ENCODE peak calls at places on chromosomes 7 and 10, in seven cellular contexts. X is T-helper 17 cell; Q is sciatic nerve; Y is HepG2; U is natural killer cell; E is stimulated activated effector memory CD8-positive, alpha-beta T cell treated with anti-CD3 and anti-CD28 coated beads, Interleukin-12 subunit alpha, Interleukin-12 subunit beta, amount 100 ng/mL, for 72 hours; B is naive thymus-derived CD8-positive, alpha-beta T cell. H is an unnamed sample.

GRCh38 chr7:155759740-155760430 is 52.4 kb downstream of the SHH start:
- ATAC-seq in X (no peak), Q (no peak), B (no peak), U (no peak), E (no peak), Y (no peak), H (no peak)

GRCh38 chr7:134081695-134082094 is 45.4 kb upstream of the LRGUK start:
- ATAC-seq in E (no peak), U (no peak), B (no peak), Y (no peak), Q (no peak), X (no peak), H (no peak)

GRCh38 chr7:17402628-17403278 is 104.3 kb downstream of the AHR start:
- ATAC-seq in B (no peak), Q (no peak), U (no peak), X (peak; percentile 54), E (peak; percentile 82), Y (no peak), H (no peak)

GRCh38 chr10:49679480-49679893 is at the start of gene C10orf53:
- ATAC-seq in Y (no peak), E (peak; percentile 19), X (no peak), Q (no peak), U (peak; percentile 67), B (no peak), H (no peak)

GRCh38 chr7:41060796-41061195 is 642.1 kb downstream of the INHBA start:
- ATAC-seq in Y (no peak), U (no peak), B (no peak), X (no peak), E (no peak), Q (no peak), H (no peak)

GRCh38 chr10:76091821-76092394 is 660.5 kb downstream of the LRMDA start:
- ATAC-seq in X (no peak), Y (peak; percentile 51), Q (no peak), E (no peak), B (no peak), U (no peak), H (no peak)

GRCh38 chr7:111910656-111911055 is 295.5 kb downstream of the DOCK4 start:
- ATAC-seq in Y (no peak), E (no peak), X (no peak), U (no peak), Q (no peak), B (no peak), H (no peak)

GRCh38 chr7:6232130-6232529 is 40.3 kb downstream of the CYTH3 start:
- ATAC-seq in U (no peak), Q (no peak), X (no peak), B (no peak), Y (no peak), E (no peak), H (no peak)

GRCh38 chr10:132294561-132295320 is 13.0 kb downstream of the STK32C start:
- ATAC-seq in X (no peak), Q (no peak), E (no peak), B (no peak), U (no peak), Y (peak; percentile 39), H (no peak)